ENCODE peak calls at places on chromosomes 4 and X, in four cellular contexts. I is K562, S is GM12878, W is HepG2. Y is an unnamed sample.

GRCh38 chrX:134570509-134570846 is 87.8 kb downstream of the PLAC1 start:
- DNase-seq in S (no peak), I (no peak), W (no peak), Y (no peak)

GRCh38 chr4:118033148-118034060 is 882 bp upstream of the NDST3 start:
- DNase-seq in I (peak), S (no peak), W (no peak), Y (peak)

GRCh38 chr4:25925486-25926201 is 11.6 kb downstream of the SMIM20 start:
- DNase-seq in W (peak), S (no peak), I (peak), Y (peak)

GRCh38 chr4:74933562-74934015 is 673 bp downstream of the PARM1 start:
- DNase-seq in I (no peak), S (no peak), W (no peak), Y (peak)

GRCh38 chrX:76433219-76433618 is 5.7 kb downstream of the MAGEE1 start:
- DNase-seq in S (no peak), I (no peak), W (no peak), Y (no peak)

GRCh38 chr4:54568184-54568583 is 89.6 kb upstream of the KIT start:
- DNase-seq in I (peak), S (no peak), W (no peak), Y (no peak)

GRCh38 chrX:15546745-15547144 is 46.1 kb downstream of the BMX start:
- DNase-seq in I (no peak), W (no peak), S (no peak), Y (no peak)

GRCh38 chr4:122364700-122365404 is 14.0 kb upstream of the ADAD1 start:
- DNase-seq in I (peak), S (no peak), W (peak), Y (no peak)

GRCh38 chr4:65083076-65083475 is 587.2 kb downstream of the EPHA5 start:
- DNase-seq in S (no peak), I (no peak), W (no peak), Y (no peak)

GRCh38 chr4:142080960-142081359 is 444.6 kb downstream of the IL15 start:
- DNase-seq in W (no peak), I (no peak), S (no peak), Y (no peak)

GRCh38 chr4:150038335-150039076 is 39.7 kb upstream of the DCLK2 start:
- DNase-seq in W (no peak), I (no peak), S (peak), Y (no peak)

GRCh38 chrX:103792916-103793540 is 16.4 kb downstream of the PLP1 start:
- DNase-seq in I (no peak), S (no peak), W (no peak), Y (no peak)

GRCh38 chr4:97103252-97103651 is 1040.0 kb downstream of the STPG2 start:
- DNase-seq in W (no peak), I (no peak), S (no peak), Y (no peak)

GRCh38 chr4:97105716-97106115 is 1037.6 kb downstream of the STPG2 start:
- DNase-seq in I (no peak), W (no peak), S (no peak), Y (no peak)

GRCh38 chr4:97106161-97106560 is 1037.1 kb downstream of the STPG2 start:
- DNase-seq in W (no peak), I (no peak), S (no peak), Y (no peak)

GRCh38 chr4:97104006-97104405 is 1039.3 kb downstream of the STPG2 start:
- DNase-seq in I (no peak), S (no peak), W (no peak), Y (no peak)
- TF ChIP-seq FOXK2 in I (no peak), S (no peak), W (no peak), Y (no peak)

GRCh38 chr4:187726485-187726884 is 269.1 kb upstream of the ZFP42 start:
- DNase-seq in S (no peak), I (no peak), W (no peak), Y (no peak)

DNA sequence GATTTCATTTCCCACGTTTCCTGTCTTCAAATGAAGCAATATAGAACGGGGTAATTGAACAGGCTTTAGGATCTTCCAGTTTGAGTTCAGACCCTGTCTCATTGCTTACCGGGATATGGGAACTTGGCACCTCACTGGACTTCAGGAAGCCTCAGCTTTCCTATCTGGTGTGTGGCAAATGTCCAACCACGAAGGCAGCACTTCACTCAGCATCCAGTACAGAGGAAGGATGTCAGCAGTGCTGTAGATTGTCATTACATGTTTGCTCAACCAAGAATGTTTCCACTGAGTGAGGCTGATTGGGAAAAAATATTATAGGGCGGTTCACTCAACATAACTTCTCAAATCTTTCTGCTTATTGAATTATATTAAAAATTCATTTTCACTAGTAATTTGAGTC is 271.0 kb upstream of the ZFP42 start:
- DNase-seq in S (no peak), I (no peak), W (no peak), Y (no peak)
- TF ChIP-seq FOXK2 in S (no peak), I (no peak), W (no peak), Y (no peak)

GRCh38 chr4:115042496-115042895 is 70.9 kb downstream of the NDST4 start:
- DNase-seq in S (no peak), I (no peak), W (peak), Y (no peak)
- TF ChIP-seq FOXK2 in S (no peak), I (no peak), W (no peak), Y (no peak)

DNA sequence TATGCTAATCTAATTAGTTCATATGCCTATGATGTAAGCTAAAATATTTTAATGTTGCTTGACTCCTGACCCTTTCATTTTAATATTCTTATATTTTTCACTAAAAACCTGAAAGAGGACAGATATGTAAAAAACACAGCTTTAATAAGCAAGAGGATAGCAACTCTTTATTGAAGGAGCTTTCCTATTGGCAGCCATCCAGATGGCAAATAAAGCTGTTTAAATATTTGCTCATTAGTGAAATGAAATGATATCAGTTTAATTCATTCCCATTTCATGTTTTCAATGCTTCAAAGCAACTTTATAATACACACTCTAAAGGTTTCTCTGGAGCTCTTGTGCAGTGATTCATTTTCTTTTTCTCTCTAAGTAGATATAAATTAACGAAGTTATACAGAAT is 473.3 kb downstream of the PCDH7 start:
- DNase-seq in W (no peak), I (no peak), S (no peak), Y (no peak)
- TF ChIP-seq FOXK2 in W (no peak), I (no peak), S (no peak), Y (no peak)

GRCh38 chr4:100849319-100849718 is 331.5 kb upstream of the EMCN start:
- DNase-seq in W (no peak), S (no peak), I (no peak), Y (no peak)

GRCh38 chr4:100852326-100852725 is 334.5 kb upstream of the EMCN start:
- DNase-seq in I (no peak), S (no peak), W (no peak), Y (no peak)

GRCh38 chr4:100843897-100844296 is 326.1 kb upstream of the EMCN start:
- DNase-seq in W (no peak), I (no peak), S (no peak), Y (no peak)

GRCh38 chr4:100848865-100849264 is 331.0 kb upstream of the EMCN start:
- DNase-seq in S (no peak), W (no peak), I (no peak), Y (no peak)
- TF ChIP-seq FOXK2 in S (no peak), W (no peak), I (no peak), Y (no peak)

GRCh38 chr4:3371581-3372001 is 70.2 kb upstream of the HGFAC start:
- DNase-seq in I (no peak), S (no peak), W (no peak), Y (peak)
- TF ChIP-seq FOXK2 in I (no peak), S (no peak), W (no peak), Y (no peak)

Y was measured in HEK293T.